ENCODE peak calls at places on chromosomes 1 and 21, in four cellular contexts. L, D, X and I are unnamed samples.

GRCh38 chr1:910311-910880 is 13.3 kb upstream of the SAMD11 start:
- DNase-seq in L (no peak), D (no peak), X (no peak), I (no peak)

GRCh38 chr1:169426174-169426716 is 1.0 kb downstream of the CCDC181 start:
- DNase-seq in L (no peak), D (no peak), X (peak; percentile 1), I (no peak)

GRCh38 chr1:8185400-8185799 is 132.5 kb upstream of the SLC45A1 start:
- DNase-seq in L (no peak), D (no peak), X (no peak), I (no peak)

GRCh38 chr1:108079550-108079949 is 114.6 kb upstream of the VAV3 start:
- DNase-seq in L (no peak), D (peak; percentile 41), X (no peak), I (no peak)

GRCh38 chr1:6330410-6330827 is 63.1 kb downstream of the ACOT7 start:
- DNase-seq in L (peak; percentile 78), D (no peak), X (peak; percentile 57), I (peak; percentile 62)

GRCh38 chr1:59183918-59184317 is 113.0 kb upstream of the FGGY start:
- DNase-seq in L (no peak), D (no peak), X (no peak), I (no peak)

GRCh38 chr1:203351037-203351625 is at the start of gene FMOD:
- DNase-seq in L (no peak), D (no peak), X (peak; percentile 28), I (no peak)

GRCh38 chr1:185260611-185261010 is 56.4 kb downstream of the IVNS1ABP start:
- DNase-seq in L (no peak), D (no peak), X (peak; percentile 26), I (no peak)

GRCh38 chr1:178541829-178542553 is 29.1 kb downstream of the TEX35 start:
- DNase-seq in L (no peak), D (no peak), X (no peak), I (no peak)

GRCh38 chr21:46112731-46113215 is 14.9 kb downstream of the COL6A2 start:
- DNase-seq in L (no peak), D (no peak), X (no peak), I (no peak)

GRCh38 chr1:119001181-119002018 is 13.3 kb upstream of the TBX15 start:
- DNase-seq in L (no peak), D (no peak), X (peak; percentile 59), I (no peak)

GRCh38 chr1:160453443-160453842 is 53.1 kb downstream of the VANGL2 start:
- DNase-seq in L (no peak), D (no peak), X (no peak), I (no peak)

GRCh38 chr1:143497374-143497747 is 474.4 kb downstream of the FAM72C start:
- DNase-seq in L (no peak), D (no peak), X (no peak), I (no peak)

GRCh38 chr1:218585565-218586184 is 240.5 kb downstream of the TGFB2 start:
- DNase-seq in L (no peak), D (no peak), X (peak; percentile 86), I (no peak)

GRCh38 chr1:48817505-48818114 is 40.9 kb upstream of the BEND5 start:
- DNase-seq in L (no peak), D (no peak), X (peak; percentile 33), I (no peak)

GRCh38 chr1:14655386-14655785 is 56.9 kb downstream of the KAZN start:
- DNase-seq in L (no peak), D (no peak), X (no peak), I (no peak)

GRCh38 chr1:31915438-31915837 is 22.7 kb downstream of the PTP4A2 start:
- DNase-seq in L (no peak), D (no peak), X (no peak), I (no peak)

GRCh38 chr1:111221633-111222286 is 5.8 kb upstream of the CHI3L2 start:
- DNase-seq in L (no peak), D (peak; percentile 64), X (no peak), I (no peak)

GRCh38 chr1:50208296-50208695 is 99.6 kb downstream of the ELAVL4 start:
- DNase-seq in L (no peak), D (no peak), X (no peak), I (no peak)

GRCh38 chr1:229574679-229575442 is 16.4 kb upstream of the ABCB10 start:
- DNase-seq in L (no peak), D (no peak), X (no peak), I (no peak)

GRCh38 chr1:158203693-158204457 is 23.2 kb downstream of the CD1D start:
- DNase-seq in L (peak; percentile 20), D (peak; percentile 19), X (peak; percentile 82), I (no peak)

GRCh38 chr21:33643658-33644311 is 1.5 kb downstream of the ITSN1 start:
- DNase-seq in L (no peak), D (no peak), X (no peak), I (no peak)

GRCh38 chr1:116128669-116129068 is 17.5 kb downstream of the MAB21L3 start:
- DNase-seq in L (no peak), D (peak; percentile 24), X (no peak), I (no peak)

GRCh38 chr1:59674605-59675004 is 140.1 kb upstream of the HOOK1 start:
- DNase-seq in L (no peak), D (no peak), X (peak; percentile 74), I (no peak)

GRCh38 chr1:83593073-83593472 is 405.9 kb downstream of the TTLL7 start:
- DNase-seq in L (no peak), D (no peak), X (no peak), I (no peak)

GRCh38 chr1:172477741-172478140 is 33.9 kb upstream of the PIGC start:
- DNase-seq in L (no peak), D (no peak), X (no peak), I (no peak)

GRCh38 chr1:41728403-41729202 is 190.1 kb downstream of the HIVEP3 start:
- DNase-seq in L (no peak), D (peak; percentile 48), X (no peak), I (no peak)

GRCh38 chr1:12581179-12581578 is 36.8 kb downstream of the DHRS3 start:
- DNase-seq in L (no peak), D (no peak), X (no peak), I (no peak)

GRCh38 chr1:40742363-40743061 is 41.1 kb upstream of the KCNQ4 start:
- DNase-seq in L (no peak), D (no peak), X (no peak), I (peak; percentile 32)

GRCh38 chr1:94559921-94560320 is 18.4 kb upstream of the F3 start:
- DNase-seq in L (no peak), D (no peak), X (no peak), I (no peak)

GRCh38 chr1:224637510-224637909 is 21.4 kb downstream of the CNIH3 start:
- DNase-seq in L (peak; percentile 35), D (no peak), X (peak; percentile 96), I (peak; percentile 63)

GRCh38 chr21:42679319-42679981 is 26.0 kb downstream of the PDE9A start:
- DNase-seq in L (no peak), D (no peak), X (no peak), I (no peak)

GRCh38 chr1:54851928-54852524 is 35.0 kb downstream of the DHCR24 start:
- DNase-seq in L (no peak), D (no peak), X (no peak), I (no peak)

GRCh38 chr1:147580200-147580557 is 38.9 kb downstream of the BCL9 start:
- DNase-seq in L (no peak), D (peak; percentile 22), X (peak; percentile 12), I (no peak)

GRCh38 chr1:223479718-223480425 is 86.7 kb downstream of the CCDC185 start:
- DNase-seq in L (no peak), D (no peak), X (peak; percentile 3), I (no peak)

GRCh38 chr1:235011064-235011598 is 117.5 kb downstream of the TOMM20 start:
- DNase-seq in L (no peak), D (peak; percentile 31), X (no peak), I (no peak)

GRCh38 chr1:60575326-60575874 is 501.8 kb upstream of the C1orf87 start:
- DNase-seq in L (no peak), D (no peak), X (no peak), I (no peak)

GRCh38 chr1:81053826-81054225 is 746.9 kb upstream of the ADGRL2 start:
- DNase-seq in L (no peak), D (no peak), X (no peak), I (no peak)

GRCh38 chr1:234781241-234782056 is 171.5 kb upstream of the IRF2BP2 start:
- DNase-seq in L (no peak), D (no peak), X (no peak), I (no peak)